ENCODE peak calls at places on chromosomes 2 and 18, in four cellular contexts. One of them, this sample, is unnamed.

GRCh38 chr2:239523147-239523943 is 122.5 kb upstream of the HDAC4 start:
- DNase-seq in OCI-LY7: no peak
- DNase-seq in tibial nerve: no peak
- DNase-seq in AG09309: no peak
- DNase-seq in this sample: no peak

GRCh38 chr2:56522605-56523089 is 338.9 kb downstream of the CCDC85A start:
- DNase-seq in tibial nerve: no peak
- DNase-seq in AG09309: no peak
- DNase-seq in OCI-LY7: no peak
- DNase-seq in this sample: no peak

GRCh38 chr2:156429211-156429610 is 7.0 kb upstream of the GPD2 start:
- DNase-seq in AG09309: no peak
- DNase-seq in tibial nerve: no peak
- DNase-seq in OCI-LY7: no peak
- DNase-seq in this sample: no peak

GRCh38 chr2:168053676-168054075 is 193.7 kb downstream of the STK39 start:
- DNase-seq in AG09309: no peak
- DNase-seq in OCI-LY7: no peak
- DNase-seq in tibial nerve: no peak
- DNase-seq in this sample: no peak

GRCh38 chr2:232623768-232624553 is 9.4 kb upstream of the EFHD1 start:
- DNase-seq in OCI-LY7: no peak
- DNase-seq in tibial nerve: no peak
- DNase-seq in AG09309: no peak
- DNase-seq in this sample: no peak

GRCh38 chr18:42444349-42444748 is 489.3 kb downstream of the PIK3C3 start:
- DNase-seq in OCI-LY7: no peak
- DNase-seq in AG09309: no peak
- DNase-seq in tibial nerve: no peak
- DNase-seq in this sample: no peak

GRCh38 chr18:78742346-78742745 is 237.3 kb upstream of the SALL3 start:
- DNase-seq in AG09309: no peak
- DNase-seq in OCI-LY7: no peak
- DNase-seq in tibial nerve: no peak
- DNase-seq in this sample: no peak

GRCh38 chr2:111662039-111662740 is 221.8 kb downstream of the ANAPC1 start:
- DNase-seq in AG09309: peak
- DNase-seq in OCI-LY7: no peak
- DNase-seq in tibial nerve: no peak
- DNase-seq in this sample: no peak

GRCh38 chr2:48600917-48601316 is 16.7 kb upstream of the GTF2A1L start:
- DNase-seq in OCI-LY7: no peak
- DNase-seq in AG09309: peak
- DNase-seq in tibial nerve: no peak
- DNase-seq in this sample: no peak

GRCh38 chr2:75055307-75055819 is 96.9 kb downstream of the POLE4 start:
- DNase-seq in OCI-LY7: no peak
- DNase-seq in AG09309: no peak
- DNase-seq in tibial nerve: no peak
- DNase-seq in this sample: peak

GRCh38 chr2:216408426-216409315 is 3.6 kb upstream of the SMARCAL1 start:
- DNase-seq in tibial nerve: no peak
- DNase-seq in AG09309: no peak
- DNase-seq in OCI-LY7: peak
- DNase-seq in this sample: peak

GRCh38 chr2:134917219-134917957 is 1.2 kb upstream of the CCNT2 start:
- DNase-seq in tibial nerve: no peak
- DNase-seq in OCI-LY7: peak
- DNase-seq in AG09309: no peak
- DNase-seq in this sample: no peak

GRCh38 chr2:144965172-144965571 is 445.3 kb upstream of the ZEB2 start:
- DNase-seq in OCI-LY7: no peak
- DNase-seq in tibial nerve: no peak
- DNase-seq in AG09309: no peak
- DNase-seq in this sample: no peak

GRCh38 chr2:8487461-8487932 is 194.4 kb upstream of the ID2 start:
- DNase-seq in AG09309: no peak
- DNase-seq in OCI-LY7: no peak
- DNase-seq in tibial nerve: no peak
- DNase-seq in this sample: peak

GRCh38 chr2:191386938-191387536 is 141.8 kb downstream of the MYO1B start:
- DNase-seq in AG09309: peak
- DNase-seq in tibial nerve: no peak
- DNase-seq in OCI-LY7: no peak
- DNase-seq in this sample: no peak

DNA sequence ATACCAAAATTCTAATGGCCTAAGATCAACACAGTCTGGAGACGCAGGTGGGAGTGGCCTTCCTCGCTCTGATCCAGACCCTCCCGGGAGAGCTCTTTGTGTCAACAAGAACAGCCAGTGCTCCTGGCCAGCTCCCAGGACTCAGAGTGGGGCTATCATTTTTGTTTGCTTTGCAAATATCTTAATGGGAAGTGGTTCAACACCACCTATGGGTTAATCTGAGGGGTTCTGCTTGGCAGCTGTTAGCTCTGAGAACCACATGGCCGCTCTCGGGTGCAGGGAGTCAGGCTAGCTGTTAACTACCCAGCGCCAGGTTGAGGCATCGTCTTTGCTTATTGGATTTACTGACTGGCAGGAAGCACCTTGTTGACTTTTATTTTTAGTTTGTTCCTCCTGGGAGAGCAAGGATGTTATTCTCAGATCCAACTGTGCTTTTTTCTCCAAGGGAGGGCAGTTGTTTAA is 184.8 kb upstream of the SP5 start:
- DNase-seq in tibial nerve: peak
- DNase-seq in OCI-LY7: no peak
- DNase-seq in AG09309: no peak
- DNase-seq in this sample: peak
- H3K4me3 ChIP-seq in tibial nerve: peak
- H3K4me3 ChIP-seq in OCI-LY7: no peak
- H3K4me3 ChIP-seq in AG09309: no peak
- H3K4me3 ChIP-seq in this sample: no peak

GRCh38 chr2:223835701-223836532 is 1.5 kb downstream of the AP1S3 start:
- DNase-seq in AG09309: no peak
- DNase-seq in OCI-LY7: peak
- DNase-seq in tibial nerve: no peak
- DNase-seq in this sample: no peak
- H3K4me3 ChIP-seq in AG09309: no peak
- H3K4me3 ChIP-seq in OCI-LY7: peak
- H3K4me3 ChIP-seq in tibial nerve: no peak
- H3K4me3 ChIP-seq in this sample: no peak

GRCh38 chr2:50746526-50746925 is 285.4 kb downstream of the NRXN1 start:
- DNase-seq in tibial nerve: no peak
- DNase-seq in AG09309: no peak
- DNase-seq in OCI-LY7: peak
- DNase-seq in this sample: peak

GRCh38 chr2:50749226-50749625 is 282.7 kb downstream of the NRXN1 start:
- DNase-seq in OCI-LY7: no peak
- DNase-seq in tibial nerve: no peak
- DNase-seq in AG09309: no peak
- DNase-seq in this sample: no peak

GRCh38 chr2:50752228-50752627 is 279.7 kb downstream of the NRXN1 start:
- DNase-seq in AG09309: no peak
- DNase-seq in OCI-LY7: no peak
- DNase-seq in tibial nerve: no peak
- DNase-seq in this sample: no peak

GRCh38 chr2:50751255-50752069 is 280.5 kb downstream of the NRXN1 start:
- DNase-seq in AG09309: no peak
- DNase-seq in tibial nerve: no peak
- DNase-seq in OCI-LY7: no peak
- DNase-seq in this sample: no peak

GRCh38 chr2:50748652-50749174 is 283.2 kb downstream of the NRXN1 start:
- DNase-seq in tibial nerve: no peak
- DNase-seq in OCI-LY7: no peak
- DNase-seq in AG09309: no peak
- DNase-seq in this sample: no peak
- H3K4me3 ChIP-seq in tibial nerve: no peak
- H3K4me3 ChIP-seq in OCI-LY7: no peak
- H3K4me3 ChIP-seq in AG09309: no peak
- H3K4me3 ChIP-seq in this sample: no peak

DNA sequence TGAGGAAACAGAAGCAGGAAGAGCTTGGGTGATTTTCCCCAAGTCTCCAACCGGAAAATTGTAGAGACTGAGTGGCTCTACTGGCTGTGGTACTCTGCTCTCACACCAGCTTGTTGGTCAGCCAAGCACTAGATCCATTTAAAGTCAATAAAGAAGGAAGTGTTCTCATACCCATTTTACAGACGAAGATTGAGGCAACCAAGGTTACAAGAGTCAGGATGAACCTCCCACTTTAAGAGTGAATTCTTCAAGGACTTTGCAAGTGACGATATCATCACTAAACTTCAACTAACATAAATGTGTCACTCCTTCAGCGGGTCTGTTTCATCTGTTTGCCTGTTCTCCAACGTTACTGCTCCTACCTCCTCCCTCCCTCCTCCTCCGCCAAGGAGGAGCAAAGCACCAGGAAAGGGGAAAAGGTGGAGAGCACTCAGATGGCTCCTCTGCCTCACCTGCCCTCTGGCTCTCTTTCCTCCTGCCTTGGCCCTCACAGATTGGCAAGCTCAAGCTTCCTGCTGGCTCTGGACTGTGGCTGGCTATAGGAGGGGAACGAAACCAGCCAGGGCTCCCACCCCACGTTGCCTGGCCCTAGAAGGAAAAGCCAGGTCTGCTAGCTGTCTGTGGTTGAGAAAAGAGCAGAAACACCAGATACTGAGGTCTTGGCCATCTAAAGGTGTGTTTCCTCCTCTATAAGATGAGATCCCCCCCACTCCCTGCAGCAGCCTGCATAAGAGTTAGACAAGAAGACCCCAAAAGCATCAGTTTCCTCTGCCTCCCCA is 3.6 kb upstream of the RAB11FIP5 start:
- DNase-seq in AG09309: no peak
- DNase-seq in tibial nerve: no peak
- DNase-seq in OCI-LY7: no peak
- DNase-seq in this sample: no peak
- H3K4me3 ChIP-seq in AG09309: no peak
- H3K4me3 ChIP-seq in tibial nerve: no peak
- H3K4me3 ChIP-seq in OCI-LY7: no peak
- H3K4me3 ChIP-seq in this sample: no peak